ENCODE peak calls at places on chromosomes 12 and 14, in six cellular contexts. Q is fibroblast of lung, L is esophagus squamous epithelium, J is fibroblast of pulmonary artery, W is neuronal stem cell, D is pancreas. T is an unnamed sample.

GRCh38 chr12:124904306-124905098 is 9.9 kb downstream of the UBC start:
- DNase-seq in L (no peak), Q (peak), J (peak), D (peak), W (no peak), T (peak)

GRCh38 chr12:116242740-116243139 is 34.8 kb downstream of the MED13L start:
- DNase-seq in L (no peak), J (no peak), W (no peak), Q (no peak), D (no peak), T (no peak)

GRCh38 chr14:59018460-59018859 is 170.0 kb upstream of the DAAM1 start:
- DNase-seq in J (no peak), D (no peak), L (no peak), Q (no peak), W (no peak), T (no peak)

GRCh38 chr12:80157640-80158039 is 58.3 kb downstream of the OTOGL start:
- DNase-seq in D (no peak), J (no peak), W (no peak), Q (peak), L (no peak), T (no peak)

GRCh38 chr12:31832740-31833540 is 104.1 kb upstream of the AMN1 start:
- DNase-seq in Q (no peak), D (no peak), L (no peak), J (no peak), W (no peak), T (no peak)

GRCh38 chr14:102768223-102769048 is 8.8 kb upstream of the TRAF3 start:
- DNase-seq in Q (no peak), D (no peak), L (no peak), W (no peak), J (no peak), T (no peak)

GRCh38 chr12:113932411-113933196 is 33.5 kb downstream of the RBM19 start:
- DNase-seq in W (no peak), J (peak), D (no peak), L (no peak), Q (peak), T (peak)

GRCh38 chr14:58631720-58632119 is 6.0 kb upstream of the DACT1 start:
- DNase-seq in L (no peak), W (no peak), Q (no peak), D (no peak), J (no peak), T (no peak)

GRCh38 chr14:101070540-101071492 is 167.3 kb upstream of the RTL1 start:
- DNase-seq in D (no peak), J (no peak), W (no peak), L (no peak), Q (no peak), T (no peak)

GRCh38 chr14:37047226-37047625 is 125.2 kb downstream of the SLC25A21 start:
- DNase-seq in Q (peak), L (no peak), J (no peak), D (no peak), W (no peak), T (no peak)

GRCh38 chr12:32532415-32532814 is 133.1 kb downstream of the FGD4 start:
- DNase-seq in Q (no peak), J (no peak), L (no peak), W (no peak), D (no peak), T (no peak)

GRCh38 chr12:27436029-27436428 is 10.5 kb upstream of the SMCO2 start:
- DNase-seq in L (no peak), W (no peak), J (no peak), Q (no peak), D (no peak), T (no peak)

GRCh38 chr12:128621304-128621703 is 202.5 kb downstream of the SLC15A4 start:
- DNase-seq in D (no peak), L (no peak), J (no peak), W (no peak), Q (no peak), T (no peak)

GRCh38 chr12:112183141-112183581 is 57.8 kb downstream of the TRAFD1 start:
- DNase-seq in Q (peak), W (no peak), J (peak), D (no peak), L (no peak), T (no peak)

GRCh38 chr12:49661191-49661590 is 37.8 kb downstream of the PRPF40B start:
- DNase-seq in W (no peak), L (no peak), J (no peak), Q (no peak), D (no peak), T (no peak)

GRCh38 chr12:71392521-71393145 is 47.0 kb upstream of the LGR5 start:
- DNase-seq in W (peak), D (no peak), L (no peak), J (peak), Q (peak), T (peak)

GRCh38 chr12:6627598-6627997 is 8.2 kb downstream of the LPAR5 start:
- DNase-seq in W (no peak), Q (no peak), D (no peak), J (no peak), L (no peak), T (peak)

GRCh38 chr14:66174453-66174891 is 311.7 kb upstream of the CCDC196 start:
- DNase-seq in L (no peak), D (no peak), W (no peak), J (peak), Q (no peak), T (no peak)

GRCh38 chr12:103924761-103925641 is 5.2 kb upstream of the HSP90B1 start:
- DNase-seq in D (no peak), J (peak), W (no peak), L (no peak), Q (peak), T (no peak)

GRCh38 chr14:74655597-74656389 is 43.8 kb upstream of the LTBP2 start:
- DNase-seq in L (no peak), Q (peak), W (no peak), J (peak), D (no peak), T (no peak)

GRCh38 chr12:4450551-4451112 is 5.0 kb upstream of the FGF6 start:
- DNase-seq in Q (peak), L (no peak), D (no peak), J (no peak), W (no peak), T (no peak)

GRCh38 chr12:106673151-106673550 is 90.3 kb downstream of the RFX4 start:
- DNase-seq in D (no peak), L (no peak), J (no peak), Q (no peak), W (no peak), T (no peak)

GRCh38 chr14:21999400-21999799 is 325.8 kb upstream of the OR4E1 start:
- DNase-seq in W (no peak), Q (no peak), J (no peak), D (no peak), L (no peak), T (no peak)

GRCh38 chr12:119177724-119178380 is 879 bp upstream of the HSPB8 start:
- DNase-seq in D (no peak), Q (no peak), L (no peak), J (no peak), W (no peak), T (no peak)
- H3K4me3 ChIP-seq in D (no peak), Q (no peak), L (no peak), J (no peak), W (no peak), T (peak)

DNA sequence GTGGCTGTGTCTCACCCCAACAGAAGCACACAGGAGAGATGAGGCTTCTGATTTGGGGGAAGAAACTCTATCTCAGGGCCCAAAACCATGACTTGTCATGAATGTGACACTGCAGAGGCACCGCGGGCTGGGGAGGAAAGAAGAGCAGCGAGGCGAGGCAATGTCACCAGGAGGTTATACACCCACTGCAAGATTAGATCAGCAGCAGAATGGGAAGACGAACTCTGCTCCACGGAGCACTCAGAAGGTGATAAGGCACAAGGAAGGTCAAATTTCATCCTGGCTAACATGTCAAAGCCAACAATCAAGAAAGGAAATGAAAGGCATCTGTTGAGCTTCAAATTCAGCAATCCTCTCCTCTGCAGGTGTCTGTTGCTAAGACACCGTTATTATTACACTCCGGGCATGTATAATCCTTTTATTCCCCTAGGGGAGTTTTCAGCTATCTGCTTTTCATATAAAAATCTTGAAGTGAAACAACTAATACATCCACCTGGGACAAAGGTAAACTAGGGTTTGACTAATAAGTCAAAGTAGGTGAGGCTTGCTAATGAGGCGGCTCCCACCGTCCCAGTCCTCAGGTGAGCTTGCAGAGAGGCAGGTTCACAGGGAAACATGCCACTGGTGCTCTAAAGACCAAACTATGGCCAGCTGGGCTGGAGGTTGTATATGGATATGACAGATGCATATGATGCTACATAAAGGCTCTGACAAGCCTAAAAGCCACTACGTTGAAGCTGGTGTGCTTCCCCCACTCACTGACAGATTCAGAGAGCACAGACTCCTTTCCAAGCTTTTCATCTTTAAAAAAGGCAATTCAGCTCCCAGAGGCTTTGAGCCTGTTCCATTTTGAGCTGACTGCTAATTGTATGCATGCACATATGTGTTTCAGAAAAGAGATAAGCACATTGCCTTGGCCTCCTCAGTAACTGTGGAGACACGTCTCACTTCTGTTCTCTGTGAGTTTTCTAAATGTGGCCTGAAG is 221.2 kb downstream of the NELL2 start:
- DNase-seq in W (no peak), L (no peak), D (no peak), J (no peak), Q (no peak), T (no peak)
- H3K4me3 ChIP-seq in W (no peak), L (no peak), D (no peak), J (no peak), Q (no peak), T (no peak)

DNA sequence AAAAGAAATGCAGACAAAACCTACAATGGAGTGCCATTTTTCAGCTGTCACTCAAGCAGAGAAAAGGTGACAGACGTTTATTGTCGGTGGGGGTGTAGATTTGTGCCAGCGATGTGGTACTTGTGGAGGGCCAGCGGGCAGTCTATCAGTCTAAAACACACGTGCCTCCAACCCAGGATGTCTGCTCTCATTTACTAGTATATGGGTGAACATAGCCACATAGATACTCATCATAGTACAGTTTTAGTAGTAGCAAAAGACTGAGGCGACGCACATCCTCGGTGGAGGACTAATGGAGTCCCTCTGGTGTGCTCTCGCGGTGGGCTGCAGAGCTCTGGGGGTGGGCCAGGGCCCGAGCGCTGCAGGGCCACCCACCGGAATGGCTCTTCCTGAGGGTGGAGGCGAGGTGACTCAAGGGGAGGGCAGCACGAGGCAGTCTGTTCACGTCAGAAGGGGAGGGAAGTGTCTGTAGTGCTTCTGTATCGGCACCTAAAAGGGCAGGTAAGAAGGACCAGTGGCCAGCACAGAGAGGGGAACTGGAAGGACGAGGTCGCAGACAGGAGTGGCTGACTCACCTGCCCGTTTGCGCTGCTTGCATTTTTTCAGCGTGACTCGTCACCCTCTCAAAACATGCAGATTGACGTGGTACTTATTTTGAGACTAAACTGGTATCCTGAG is 26.1 kb downstream of the SFSWAP start:
- DNase-seq in Q (peak), L (no peak), W (no peak), D (no peak), J (peak), T (no peak)
- H3K4me3 ChIP-seq in Q (no peak), L (no peak), W (no peak), D (no peak), J (no peak), T (no peak)

DNA sequence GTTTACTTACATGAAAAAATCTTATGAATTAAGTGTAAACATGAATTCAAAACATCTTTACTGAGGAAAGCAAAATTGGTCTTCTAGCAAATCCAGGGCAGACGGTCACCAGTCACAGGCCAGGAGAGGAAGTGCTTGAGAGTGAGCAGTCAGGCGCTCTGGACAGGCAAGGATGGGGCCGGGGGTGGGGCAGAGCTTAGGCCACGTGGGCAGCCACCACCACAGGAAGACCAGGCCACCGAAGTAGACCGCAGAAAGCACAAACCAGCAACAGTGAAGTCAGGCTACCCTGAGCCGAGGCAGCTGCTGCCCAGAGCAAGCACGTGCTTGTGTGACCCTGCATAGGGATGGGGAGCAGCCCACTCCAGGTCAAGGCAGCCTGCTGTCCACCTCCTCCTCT is 33.5 kb downstream of the SLC6A12 start:
- DNase-seq in W (no peak), Q (peak), D (no peak), J (no peak), L (no peak), T (no peak)
- H3K4me3 ChIP-seq in W (no peak), Q (no peak), D (no peak), J (no peak), L (no peak), T (no peak)

DNA sequence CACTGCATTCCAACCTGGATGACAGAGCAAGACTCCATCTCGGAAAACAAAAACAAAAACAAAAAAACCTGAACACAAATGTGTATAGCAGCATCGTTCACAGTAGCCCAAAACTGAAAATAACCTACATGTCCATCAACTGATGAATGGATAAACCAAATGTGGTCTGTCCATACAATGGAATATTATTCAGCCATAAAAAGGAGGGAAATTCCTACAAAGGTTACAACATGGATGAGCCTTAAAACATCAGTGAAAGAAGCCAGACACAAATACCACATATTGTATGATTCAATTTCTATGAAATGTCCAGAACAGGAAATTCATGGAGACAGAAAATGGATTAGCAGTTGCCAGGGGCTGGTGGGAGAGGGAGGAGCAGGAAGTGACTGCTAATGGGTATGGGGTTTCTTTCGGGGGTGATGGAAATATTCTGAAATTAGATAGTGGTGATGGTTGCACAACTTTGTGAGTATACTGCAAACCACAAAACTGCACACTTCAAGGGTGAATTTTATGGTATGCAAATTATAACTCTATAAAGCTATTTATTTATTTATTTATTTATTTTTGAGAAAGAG is 4.0 kb downstream of the MYL2 start:
- DNase-seq in J (peak), L (no peak), D (no peak), Q (peak), W (no peak), T (no peak)
- H3K4me3 ChIP-seq in J (no peak), L (no peak), D (no peak), Q (no peak), W (no peak), T (no peak)

GRCh38 chr14:68522510-68523325 is 270.1 kb downstream of the ZFP36L1 start:
- DNase-seq in D (no peak), W (peak), L (no peak), Q (no peak), J (peak), T (no peak)
- H3K4me3 ChIP-seq in D (no peak), W (no peak), L (no peak), Q (no peak), J (no peak), T (no peak)

GRCh38 chr14:104894331-104895206 is 29.5 kb downstream of the CEP170B start:
- DNase-seq in W (no peak), J (no peak), Q (no peak), L (no peak), D (peak), T (no peak)

GRCh38 chr14:104898195-104898558 is 26.5 kb upstream of the PLD4 start:
- DNase-seq in J (no peak), Q (no peak), L (no peak), D (no peak), W (no peak), T (no peak)

GRCh38 chr14:104895207-104895785 is 29.4 kb upstream of the PLD4 start:
- DNase-seq in J (no peak), W (no peak), D (peak), Q (no peak), L (no peak), T (no peak)

GRCh38 chr14:104897286-104898194 is 27.1 kb upstream of the PLD4 start:
- DNase-seq in D (peak), Q (no peak), J (no peak), L (no peak), W (no peak), T (no peak)

DNA sequence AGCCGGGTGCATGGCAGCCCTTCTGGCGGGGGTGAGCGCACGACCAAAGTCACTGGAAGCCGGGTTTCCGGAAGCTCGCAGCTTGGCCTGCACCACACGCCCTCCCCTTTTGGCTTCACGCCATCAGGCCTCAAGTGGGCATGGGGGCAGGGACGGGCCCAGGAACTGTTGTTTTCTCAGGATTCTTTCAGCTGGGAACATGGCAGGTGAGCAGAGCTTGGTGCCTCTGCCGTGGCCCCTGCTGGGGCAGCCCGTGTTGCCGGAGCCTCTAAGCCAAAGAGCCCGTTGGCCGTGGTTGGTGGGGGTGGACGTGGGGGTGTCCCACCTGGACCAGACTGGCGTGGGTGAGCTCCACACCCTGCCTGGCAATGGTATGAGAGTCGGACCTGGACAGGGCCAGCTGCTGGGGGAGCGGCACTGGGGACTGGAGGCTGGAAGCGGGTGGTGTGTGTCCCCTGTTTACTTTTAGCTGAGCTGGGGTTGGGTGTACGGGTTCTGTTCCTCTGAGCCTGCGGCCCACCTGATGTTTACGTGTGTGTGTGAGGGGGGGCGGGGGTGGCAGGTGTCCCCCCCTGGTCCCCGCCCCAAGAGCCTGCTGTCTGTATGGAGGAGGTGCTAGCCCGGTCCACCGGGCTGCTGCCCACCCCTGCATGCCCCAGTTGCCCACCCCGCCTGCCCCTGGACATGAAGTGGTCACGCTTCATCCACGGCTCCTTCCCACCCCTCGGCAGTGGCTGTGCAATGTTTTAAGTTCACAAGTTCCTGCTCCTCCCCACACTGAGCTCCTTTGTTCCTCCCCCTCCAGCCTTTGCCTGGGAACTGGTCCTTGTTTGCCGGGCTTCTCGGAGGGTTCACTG is 28.7 kb upstream of the PLD4 start:
- DNase-seq in Q (no peak), L (no peak), J (no peak), W (no peak), D (peak), T (no peak)
- H3K4me3 ChIP-seq in Q (no peak), L (no peak), J (no peak), W (no peak), D (peak), T (no peak)

GRCh38 chr12:25435431-25435830 is 117.7 kb downstream of the LMNTD1 start:
- DNase-seq in J (no peak), D (no peak), Q (no peak), W (no peak), L (no peak), T (no peak)

GRCh38 chr12:25434493-25434892 is 118.6 kb downstream of the LMNTD1 start:
- DNase-seq in J (no peak), D (no peak), W (no peak), L (no peak), Q (no peak), T (no peak)

GRCh38 chr12:25438638-25439037 is 114.4 kb downstream of the LMNTD1 start:
- DNase-seq in J (peak), L (no peak), W (no peak), D (no peak), Q (peak), T (no peak)

GRCh38 chr12:25433581-25434325 is 119.3 kb downstream of the LMNTD1 start:
- DNase-seq in Q (peak), L (no peak), W (no peak), D (no peak), J (no peak), T (no peak)

GRCh38 chr12:25436206-25436912 is 116.7 kb downstream of the LMNTD1 start:
- DNase-seq in Q (peak), D (no peak), J (peak), L (no peak), W (peak), T (peak)
- H3K4me3 ChIP-seq in Q (peak), D (peak), J (peak), L (peak), W (no peak), T (peak)

T was measured in WERI-Rb-1.